ENCODE peak calls at places on chromosome 19, in five cellular contexts. K, X, D, N and I are unnamed samples.

GRCh38 chr19:53647350-53647749 is 15.6 kb downstream of the DPRX start:
- DNase-seq in X (no peak), D (no peak), K (no peak), N (no peak), I (no peak)

GRCh38 chr19:20503536-20503935 is 62.0 kb downstream of the ZNF737 start:
- DNase-seq in K (peak; percentile 35), D (peak; percentile 52), N (no peak), X (no peak), I (no peak)

GRCh38 chr19:10238172-10238783 is 7.1 kb upstream of the S1PR2 start:
- DNase-seq in X (peak; percentile 76), K (peak; percentile 68), D (peak; percentile 17), N (no peak), I (no peak)

GRCh38 chr19:5131866-5132561 is 163.1 kb downstream of the KDM4B start:
- DNase-seq in K (no peak), X (no peak), N (no peak), D (peak; percentile 19), I (no peak)

GRCh38 chr19:47713046-47714021 is at the start of gene EHD2:
- DNase-seq in N (peak; percentile 71), K (peak; percentile 74), D (peak; percentile 69), X (peak; percentile 82), I (peak; percentile 61)

GRCh38 chr19:54451331-54451871 is 2.4 kb downstream of the LENG8 start:
- DNase-seq in D (peak; percentile 32), X (peak; percentile 48), N (no peak), K (no peak), I (no peak)

GRCh38 chr19:12778020-12778904 is 2.9 kb upstream of the HOOK2 start:
- DNase-seq in D (peak; percentile 83), X (peak; percentile 84), N (peak; percentile 88), K (peak; percentile 75), I (peak; percentile 73)

GRCh38 chr19:29817316-29817715 is 5.5 kb downstream of the CCNE1 start:
- DNase-seq in X (no peak), N (no peak), D (no peak), K (no peak), I (no peak)

GRCh38 chr19:50500060-50500752 is 10.8 kb downstream of the JOSD2 start:
- DNase-seq in N (no peak), X (peak; percentile 51), D (no peak), K (no peak), I (no peak)

GRCh38 chr19:6721773-6722172 is 1.3 kb upstream of the C3 start:
- DNase-seq in N (no peak), K (no peak), X (no peak), D (no peak), I (no peak)

GRCh38 chr19:5138606-5139594 is 170.0 kb downstream of the KDM4B start:
- DNase-seq in N (no peak), D (peak; percentile 92), K (peak; percentile 46), X (peak; percentile 79), I (no peak)

GRCh38 chr19:32407004-32407992 is 1.7 kb downstream of the DPY19L3 start:
- DNase-seq in D (peak; percentile 70), K (peak; percentile 34), X (no peak), N (peak; percentile 58), I (peak; percentile 23)

GRCh38 chr19:58054792-58055482 is 4.1 kb upstream of the ZNF135 start:
- DNase-seq in K (no peak), D (peak; percentile 44), X (peak; percentile 67), N (peak; percentile 25), I (no peak)

GRCh38 chr19:6540918-6541689 is 10.3 kb downstream of the TNFSF9 start:
- DNase-seq in K (no peak), N (no peak), D (no peak), X (no peak), I (no peak)

GRCh38 chr19:42028304-42029216 is 34.5 kb upstream of the ATP1A3 start:
- DNase-seq in D (no peak), K (no peak), X (no peak), N (no peak), I (no peak)

GRCh38 chr19:47765522-47766358 is 12.8 kb upstream of the SELENOW start:
- DNase-seq in X (peak; percentile 76), D (peak; percentile 39), K (peak; percentile 63), N (peak; percentile 71), I (peak; percentile 79)

GRCh38 chr19:46984077-46985010 is 35.3 kb upstream of the NPAS1 start:
- DNase-seq in K (no peak), N (no peak), X (peak; percentile 60), D (peak; percentile 75), I (no peak)

GRCh38 chr19:45476349-45476717 is 8.5 kb downstream of the FOSB start:
- DNase-seq in X (no peak), N (no peak), D (no peak), K (no peak), I (no peak)

GRCh38 chr19:40803857-40804782 is 5.1 kb downstream of the EGLN2 start:
- DNase-seq in K (peak; percentile 83), N (peak; percentile 70), X (no peak), D (no peak), I (no peak)

GRCh38 chr19:40806385-40807146 is 7.6 kb downstream of the EGLN2 start:
- DNase-seq in D (peak; percentile 96), K (peak; percentile 82), X (peak; percentile 85), N (no peak), I (peak; percentile 89)

GRCh38 chr19:40804783-40805242 is 5.8 kb downstream of the EGLN2 start:
- DNase-seq in K (no peak), N (no peak), X (no peak), D (no peak), I (no peak)

GRCh38 chr19:40807147-40808020 is 8.4 kb downstream of the EGLN2 start:
- DNase-seq in X (no peak), N (no peak), D (no peak), K (no peak), I (no peak)

GRCh38 chr19:40805258-40805868 is 6.4 kb downstream of the EGLN2 start:
- DNase-seq in K (no peak), N (peak; percentile 63), X (no peak), D (no peak), I (no peak)
- H3K4me3 ChIP-seq in K (no peak overlapping the region), N (no peak overlapping the region), X (no peak overlapping the region), D (no peak overlapping the region), I (no peak overlapping the region)

DNA sequence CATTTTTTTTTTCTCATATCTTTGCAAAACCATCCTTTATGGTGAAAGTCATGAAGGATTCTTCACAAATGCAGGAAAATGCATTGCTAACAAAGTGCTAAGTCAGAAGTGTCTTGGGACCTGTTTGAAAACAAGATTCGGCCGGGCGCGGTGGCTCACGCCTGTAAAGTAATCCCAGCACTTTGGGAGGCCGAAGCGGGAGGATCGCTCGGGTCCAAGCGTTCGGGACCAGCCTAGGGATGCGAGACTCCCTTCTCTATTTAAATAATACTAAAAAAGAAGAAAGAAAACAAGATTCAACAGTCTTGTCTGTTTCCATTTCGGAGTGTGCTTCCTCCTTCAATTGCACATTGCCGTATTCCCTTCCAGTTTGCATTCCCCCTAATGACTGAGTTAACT is 819 bp downstream of the EID2B start:
- DNase-seq in K (no peak), N (no peak), X (no peak), D (no peak), I (peak; percentile 40)
- H3K27ac ChIP-seq in K (peak overlapping the region; percentile 85), N (no peak overlapping the region), X (no peak overlapping the region), D (peak overlapping the region; percentile 77), I (peak overlapping the region; percentile 85)

GRCh38 chr19:16229322-16229641 is 31.6 kb downstream of the AP1M1 start:
- DNase-seq in D (no peak), K (no peak), N (no peak), X (no peak), I (peak; percentile 42)

GRCh38 chr19:16226184-16226591 is 28.5 kb downstream of the AP1M1 start:
- DNase-seq in X (no peak), K (no peak), N (no peak), D (no peak), I (peak; percentile 62)

GRCh38 chr19:16228637-16229321 is 31.1 kb downstream of the AP1M1 start:
- DNase-seq in N (no peak), D (no peak), X (no peak), K (no peak), I (no peak)

GRCh38 chr19:16226878-16227836 is 29.4 kb downstream of the AP1M1 start:
- DNase-seq in D (no peak), K (no peak), X (peak; percentile 45), N (no peak), I (no peak)

DNA sequence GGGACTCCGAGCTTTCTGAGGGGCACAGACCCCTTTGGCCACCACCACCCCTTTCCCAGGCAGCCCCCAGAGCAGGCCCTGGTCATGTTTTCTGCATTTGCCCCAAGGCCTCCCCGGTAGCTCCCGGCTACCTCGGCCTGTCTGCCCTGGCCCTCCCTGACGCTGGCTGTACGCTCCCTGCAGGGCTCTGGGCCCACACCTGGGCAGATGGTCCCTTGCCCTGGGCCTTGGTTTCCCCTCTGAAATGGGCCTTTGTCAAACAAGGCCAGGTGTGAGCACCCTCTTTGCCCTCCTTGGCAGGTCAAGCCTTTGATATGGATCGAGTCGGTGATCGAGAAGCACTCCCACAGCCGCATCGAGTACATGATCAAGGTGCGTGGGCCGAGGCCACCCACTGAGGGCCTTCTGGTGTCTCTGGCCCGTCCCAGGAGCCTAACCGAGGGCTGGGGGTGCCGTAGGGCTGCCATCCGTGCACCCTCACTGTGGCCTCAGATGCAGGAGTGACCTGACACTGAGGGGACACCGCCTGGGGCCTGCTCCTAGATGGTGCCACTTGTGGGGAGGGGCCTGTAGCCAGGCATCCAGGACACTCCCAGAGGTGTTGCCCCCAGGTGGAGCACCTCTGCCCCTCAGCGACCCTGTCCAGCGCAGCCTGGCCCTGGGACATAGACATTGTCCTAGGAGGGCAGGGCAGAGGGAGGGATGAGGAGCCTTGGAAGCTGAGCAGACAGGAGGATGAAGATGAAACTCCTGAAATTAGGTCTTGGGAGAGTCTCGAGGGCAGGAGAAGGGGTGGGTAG is 30.3 kb downstream of the AP1M1 start:
- DNase-seq in D (no peak), N (no peak), K (no peak), X (no peak), I (no peak)
- H3K36me3 ChIP-seq in D (peaks cover 47% of the 10 kb centered on the region), N (no peaks in the 10 kb centered on the region), K (peaks cover 4% of the 10 kb centered on the region), X (no peaks in the 10 kb centered on the region), I (peaks cover 98% of the 10 kb centered on the region)

DNA sequence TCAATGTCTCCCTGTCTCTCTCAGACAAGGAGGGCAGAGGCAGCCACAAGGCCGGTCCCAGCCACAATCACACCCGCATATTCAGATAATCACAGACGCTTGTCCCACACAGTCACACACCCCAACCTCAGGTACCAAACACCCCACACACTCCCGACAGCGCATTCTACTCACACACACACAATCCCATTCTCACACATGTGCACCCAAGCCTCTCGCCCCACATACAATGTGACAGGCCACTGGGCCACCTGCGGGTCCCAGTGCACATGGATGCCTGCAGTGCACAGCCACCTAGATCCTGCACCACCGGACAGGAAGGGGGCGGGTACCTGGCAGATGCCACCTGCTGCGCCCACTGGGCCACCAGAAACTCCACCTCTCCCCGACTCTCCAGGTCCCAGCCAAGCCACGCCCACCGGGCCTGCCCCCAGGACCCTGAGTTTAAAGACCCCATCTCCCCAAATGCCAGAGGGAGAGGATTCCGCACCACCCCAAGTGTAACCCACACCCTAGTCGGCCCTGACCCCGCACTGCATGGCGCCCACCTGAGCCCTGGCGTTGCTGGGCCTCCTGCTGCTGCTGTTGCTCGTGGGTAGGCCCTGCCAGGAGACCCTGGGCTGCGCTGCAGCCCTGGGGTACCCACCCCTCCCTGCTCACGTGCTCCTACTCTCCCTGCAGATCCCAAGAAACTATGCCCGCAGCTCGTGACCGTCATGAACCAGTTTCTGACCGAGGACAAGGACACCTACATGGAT is 10.6 kb downstream of the SCGB2B2 start:
- DNase-seq in N (no peak), K (no peak), X (no peak), D (no peak), I (no peak)
- H3K4me3 ChIP-seq in N (no peak overlapping the region), K (no peak overlapping the region), X (no peak overlapping the region), D (no peak overlapping the region), I (no peak overlapping the region)

GRCh38 chr19:3697094-3697493 is 3.2 kb downstream of the PIP5K1C start:
- DNase-seq in N (no peak), X (peak; percentile 47), D (no peak), K (no peak), I (no peak)
- H3K27ac ChIP-seq in N (no peak overlapping the region), X (no peak overlapping the region), D (no peak overlapping the region), K (no peak overlapping the region), I (peak overlapping the region; percentile 86)

GRCh38 chr19:35015576-35016351 is 14.5 kb upstream of the SCN1B start:
- DNase-seq in N (no peak), D (peak; percentile 67), K (no peak), X (no peak), I (no peak)
- H3K36me3 ChIP-seq in N (peaks cover 7% of the 10 kb centered on the region), D (peaks cover 35% of the 10 kb centered on the region), K (peaks cover 17% of the 10 kb centered on the region), X (no peaks in the 10 kb centered on the region), I (peaks cover 87% of the 10 kb centered on the region)